ENCODE peak calls at places on chromosomes 2 and 18, in five cellular contexts. Z is GM12878, V is A549, U is Peyer's patch, G is K562. W is an unnamed sample.

GRCh38 chr2:212032032-212032431 is 506.6 kb downstream of the ERBB4 start:
- DNase-seq in V (no peak), Z (no peak), G (no peak), U (no peak), W (no peak)

GRCh38 chr2:16050261-16051045 is 110.1 kb downstream of the MYCN start:
- DNase-seq in G (no peak), V (no peak), U (no peak), Z (no peak), W (no peak)

GRCh38 chr2:189683348-189683747 is 8.9 kb downstream of the ANKAR start:
- DNase-seq in G (no peak), U (no peak), Z (no peak), V (no peak), W (no peak)

GRCh38 chr2:169254774-169255173 is 107.6 kb downstream of the LRP2 start:
- DNase-seq in G (no peak), Z (no peak), U (no peak), V (no peak), W (no peak)

GRCh38 chr2:12577567-12577966 is 139.2 kb upstream of the TRIB2 start:
- DNase-seq in G (no peak), Z (no peak), U (no peak), V (no peak), W (no peak)

GRCh38 chr2:223238301-223238700 is 186.3 kb downstream of the KCNE4 start:
- DNase-seq in Z (no peak), U (no peak), V (no peak), G (no peak), W (no peak)

GRCh38 chr2:132424526-132425121 is 8.0 kb downstream of the GPR39 start:
- DNase-seq in G (no peak), V (no peak), Z (no peak), U (no peak), W (no peak)

GRCh38 chr18:78623142-78623541 is 356.5 kb upstream of the SALL3 start:
- DNase-seq in Z (no peak), G (no peak), V (no peak), U (no peak), W (no peak)

GRCh38 chr18:57581301-57581934 is 5.1 kb downstream of the FECH start:
- DNase-seq in G (no peak), U (peak), Z (peak), V (no peak), W (no peak)

GRCh38 chr2:73896362-73897239 is 3.8 kb downstream of the ACTG2 start:
- DNase-seq in U (peak), V (no peak), G (no peak), Z (peak), W (no peak)

GRCh38 chr2:168816369-168816768 is 13.9 kb downstream of the NOSTRIN start:
- DNase-seq in G (no peak), Z (no peak), U (no peak), V (peak), W (no peak)

GRCh38 chr2:113240150-113240914 is 38.4 kb downstream of the PAX8 start:
- DNase-seq in G (no peak), Z (no peak), U (peak), V (peak), W (peak)

GRCh38 chr2:31401580-31401979 is 13.0 kb downstream of the XDH start:
- DNase-seq in Z (no peak), V (peak), U (no peak), G (no peak), W (no peak)

GRCh38 chr2:122263746-122264145 is 508.3 kb downstream of the TSN start:
- DNase-seq in Z (no peak), V (no peak), U (no peak), G (no peak), W (no peak)

GRCh38 chr2:206368484-206368883 is 74.8 kb upstream of the ADAM23 start:
- DNase-seq in U (no peak), Z (no peak), G (no peak), V (no peak), W (no peak)

GRCh38 chr18:57803119-57803969 is at the start of gene ATP8B1:
- DNase-seq in Z (no peak), G (no peak), U (peak), V (peak), W (peak)

GRCh38 chr18:49279487-49279886 is 181.0 kb downstream of the DYM start:
- DNase-seq in V (no peak), U (no peak), G (no peak), Z (no peak), W (no peak)

GRCh38 chr2:234399451-234400246 is 97.2 kb downstream of the ARL4C start:
- DNase-seq in G (no peak), Z (no peak), U (no peak), V (no peak), W (no peak)

GRCh38 chr2:227228061-227228667 is 63.7 kb downstream of the COL4A3 start:
- DNase-seq in U (no peak), V (peak), G (no peak), Z (no peak), W (peak)

GRCh38 chr2:42519624-42520023 is 25.8 kb upstream of the KCNG3 start:
- DNase-seq in G (no peak), V (no peak), Z (no peak), U (no peak), W (no peak)

GRCh38 chr2:241569831-241570281 is 11.3 kb downstream of the BOK start:
- DNase-seq in V (no peak), U (no peak), G (no peak), Z (no peak), W (no peak)

GRCh38 chr2:218710334-218710686 is 325 bp upstream of the TTLL4 start:
- DNase-seq in Z (no peak), U (no peak), V (no peak), G (no peak), W (no peak)

GRCh38 chr2:107303964-107304363 is 418.0 kb upstream of the ST6GAL2 start:
- DNase-seq in Z (no peak), U (no peak), V (no peak), G (no peak), W (no peak)

GRCh38 chr2:28780496-28780895 is 28.9 kb downstream of the PPP1CB start:
- DNase-seq in U (no peak), G (no peak), Z (no peak), V (no peak), W (no peak)

GRCh38 chr2:128469875-128470274 is 151.2 kb upstream of the HS6ST1 start:
- DNase-seq in V (no peak), Z (no peak), G (no peak), U (no peak), W (no peak)

DNA sequence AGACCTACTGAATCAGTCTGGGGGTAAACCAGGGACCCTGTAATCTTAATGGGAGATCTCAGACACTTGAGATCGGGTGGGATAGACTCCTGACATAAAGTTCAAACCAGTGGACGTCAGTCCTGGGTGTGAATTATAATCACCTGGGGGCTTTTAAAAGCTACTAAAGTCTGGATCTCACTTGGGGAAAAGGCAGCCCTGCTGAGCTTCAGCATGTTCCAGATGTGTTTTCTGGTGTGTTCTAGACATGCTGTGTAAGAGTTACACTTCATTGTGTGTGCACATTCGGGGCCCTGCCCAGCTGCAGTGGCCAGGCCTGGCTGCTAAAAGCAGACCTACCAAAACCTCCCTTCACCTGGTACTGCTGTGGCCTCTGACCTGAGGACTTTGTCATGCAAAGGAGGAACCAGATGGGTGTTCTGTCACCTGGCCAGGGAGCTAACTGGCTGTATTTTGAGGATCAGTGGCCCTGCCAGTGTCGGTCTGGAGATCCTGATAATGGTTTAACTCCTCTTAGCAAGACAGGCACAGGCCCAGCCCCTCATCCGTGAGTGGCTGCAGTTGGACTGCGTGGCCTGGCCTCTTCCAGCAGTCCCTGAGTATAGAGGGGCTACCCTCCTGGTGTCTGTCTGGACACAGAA is 10.6 kb downstream of the RRM2 start:
- DNase-seq in U (peak), Z (no peak), G (no peak), V (no peak), W (no peak)
- TF ChIP-seq POLR2A in U (no peak), Z (peak), G (peak), V (no peak), W (no peak)

DNA sequence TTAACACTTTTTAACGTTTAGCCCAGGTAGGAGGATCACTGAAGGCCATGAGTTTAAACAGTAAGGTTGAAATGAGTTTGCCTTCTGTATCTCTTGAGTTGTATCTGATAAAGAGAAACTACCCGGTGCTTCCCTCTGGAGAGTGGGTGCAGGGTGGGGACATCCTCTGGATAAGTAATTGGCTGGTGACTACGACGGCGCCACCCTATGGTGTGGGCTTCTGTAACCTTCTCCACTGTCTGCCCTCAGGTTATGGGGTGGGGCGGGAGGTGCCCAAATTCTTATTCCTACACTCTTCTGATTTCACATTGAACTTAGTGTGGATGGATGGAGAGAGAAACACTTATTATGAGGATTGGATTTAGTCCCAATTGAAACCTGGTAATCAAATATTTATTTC is 68.8 kb downstream of the LDLRAD4 start:
- DNase-seq in Z (no peak), V (no peak), U (peak), G (no peak), W (no peak)
- TF ChIP-seq CTCF in Z (no peak), V (no peak), U (no peak), G (no peak), W (no peak)

DNA sequence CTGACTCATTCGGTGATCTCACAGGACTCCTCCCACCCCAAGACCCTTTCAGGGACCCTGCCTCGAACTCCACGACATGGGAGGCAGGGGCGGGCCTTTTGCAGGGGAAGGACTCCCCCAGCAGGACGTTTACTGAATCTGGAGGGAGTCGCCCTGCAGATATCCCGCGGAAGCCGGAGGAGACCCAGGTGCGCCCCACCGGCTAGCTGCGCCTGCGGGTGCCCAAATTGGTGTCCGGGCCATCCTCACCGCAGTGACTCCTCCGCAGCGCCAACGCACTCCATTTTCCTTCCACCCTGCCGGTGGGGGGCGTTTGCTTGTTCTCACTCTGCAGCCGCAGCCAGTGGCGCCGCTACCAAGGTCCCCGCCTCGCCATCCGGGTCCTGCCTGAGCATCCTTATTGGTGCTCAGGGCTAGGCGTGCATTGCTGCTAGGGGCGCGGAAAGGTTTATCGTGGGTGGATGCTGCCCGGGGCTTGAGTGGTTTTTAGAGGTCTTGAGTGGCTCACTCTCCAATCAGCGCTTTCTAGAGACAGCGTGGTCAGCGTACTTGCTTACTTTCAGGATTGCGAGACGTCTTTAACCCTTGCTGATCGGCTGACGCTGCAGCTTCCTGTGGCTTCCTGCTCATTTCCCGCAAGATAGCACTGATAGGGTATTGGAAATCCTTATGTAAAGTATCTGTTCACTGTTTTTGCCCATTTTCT is 81.4 kb downstream of the BIN1 start:
- DNase-seq in U (peak), Z (no peak), G (peak), V (peak), W (no peak)
- TF ChIP-seq POLR2A in U (no peak), Z (no peak), G (no peak), V (peak), W (no peak)

GRCh38 chr2:85011747-85012146 is 40.8 kb downstream of the KCMF1 start:
- DNase-seq in U (no peak), V (no peak), G (no peak), Z (no peak), W (no peak)
- TF ChIP-seq CTCF in U (no peak), V (no peak), G (peak), Z (no peak), W (no peak)

GRCh38 chr18:63965716-63966330 is 4.1 kb upstream of the SERPINB8 start:
- DNase-seq in Z (no peak), U (no peak), V (no peak), G (no peak), W (no peak)

GRCh38 chr18:63970803-63971191 is 916 bp downstream of the SERPINB8 start:
- DNase-seq in V (no peak), U (peak), G (no peak), Z (no peak), W (no peak)

GRCh38 chr18:63971320-63972071 is 1.6 kb downstream of the SERPINB8 start:
- DNase-seq in Z (no peak), G (no peak), V (no peak), U (no peak), W (no peak)

GRCh38 chr18:63974991-63975390 is 5.1 kb downstream of the SERPINB8 start:
- DNase-seq in G (no peak), U (peak), V (peak), Z (no peak), W (no peak)

DNA sequence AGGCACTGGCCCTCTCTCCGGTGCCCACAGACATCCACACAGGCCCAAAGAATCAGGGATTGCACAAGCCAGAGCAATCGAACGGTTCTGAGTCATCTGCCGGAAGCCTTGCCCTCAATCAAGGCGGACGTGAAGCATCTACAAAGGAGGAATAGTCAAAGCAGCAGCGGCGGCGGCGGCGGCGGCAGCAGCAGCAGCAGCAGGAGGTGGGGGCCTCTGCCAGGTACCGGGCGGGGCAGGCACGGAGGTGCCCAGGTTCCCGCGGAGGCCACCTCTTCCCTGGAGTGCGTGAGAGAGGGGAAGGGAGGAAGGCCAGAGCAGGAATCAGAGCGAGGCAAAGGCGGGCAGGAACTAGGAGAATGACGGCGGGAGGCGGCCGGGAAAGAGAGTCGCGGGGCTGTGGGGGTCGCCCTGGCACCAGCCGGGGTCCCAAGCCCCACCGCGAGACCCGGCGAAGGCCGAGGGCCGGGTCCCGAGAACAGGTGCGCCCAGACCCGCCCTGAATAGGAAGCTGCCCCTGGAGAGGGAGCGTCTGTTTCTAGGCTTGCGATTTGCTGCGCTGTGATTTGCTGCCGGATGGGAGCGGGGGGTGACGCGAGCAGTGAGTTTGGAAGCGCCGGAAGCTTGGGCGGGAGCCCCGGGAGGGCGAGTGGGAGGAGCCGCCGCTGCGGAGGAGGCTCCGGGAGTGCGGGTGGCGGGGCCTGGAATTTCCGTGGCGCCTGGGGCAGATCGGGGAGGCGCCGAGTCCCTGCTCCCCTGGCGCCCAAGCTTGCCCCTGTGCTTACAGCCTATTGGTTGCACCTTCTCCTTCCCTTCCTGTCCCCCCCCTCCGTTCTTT is at the start of gene SERPINB8:
- DNase-seq in G (peak), Z (no peak), V (peak), U (peak), W (peak)
- TF ChIP-seq POLR2A in G (no peak), Z (peak), V (peak), U (peak), W (peak)

W was measured in gastrocnemius medialis.